ENCODE peak calls at places on chromosome 20, in four cellular contexts. One of them, this sample, is unnamed.

GRCh38 chr20:63577317-63577894 is 3.4 kb upstream of the HELZ2 start:
- DNase-seq in HepG2: no peak
- DNase-seq in K562: no peak
- DNase-seq in GM12892: no peak
- DNase-seq in this sample: no peak

GRCh38 chr20:56676001-56676400 is 46.9 kb downstream of the TFAP2C start:
- DNase-seq in K562: no peak
- DNase-seq in GM12892: no peak
- DNase-seq in HepG2: no peak
- DNase-seq in this sample: no peak

GRCh38 chr20:9051508-9051907 is 17.4 kb upstream of the PLCB4 start:
- DNase-seq in GM12892: no peak
- DNase-seq in HepG2: peak; percentile 43
- DNase-seq in K562: peak; percentile 10
- DNase-seq in this sample: no peak

GRCh38 chr20:33108641-33109040 is 29.2 kb downstream of the BPIFB4 start:
- DNase-seq in HepG2: no peak
- DNase-seq in GM12892: no peak
- DNase-seq in K562: no peak
- DNase-seq in this sample: no peak

GRCh38 chr20:54155736-54156317 is 18.0 kb downstream of the CYP24A1 start:
- DNase-seq in HepG2: no peak
- DNase-seq in K562: no peak
- DNase-seq in GM12892: no peak
- DNase-seq in this sample: no peak

GRCh38 chr20:49563015-49563980 is 4.6 kb downstream of the PTGIS start:
- DNase-seq in HepG2: no peak
- DNase-seq in GM12892: no peak
- DNase-seq in K562: no peak
- DNase-seq in this sample: no peak

GRCh38 chr20:57655812-57656161 is 35.6 kb upstream of the ZBP1 start:
- DNase-seq in K562: no peak
- DNase-seq in HepG2: no peak
- DNase-seq in GM12892: no peak
- DNase-seq in this sample: no peak

GRCh38 chr20:51403465-51404220 is 138.9 kb downstream of the NFATC2 start:
- DNase-seq in GM12892: no peak
- DNase-seq in K562: no peak
- DNase-seq in HepG2: no peak
- DNase-seq in this sample: no peak

GRCh38 chr20:34709044-34709835 is 5.1 kb downstream of the TP53INP2 start:
- DNase-seq in K562: peak; percentile 85
- DNase-seq in HepG2: no peak
- DNase-seq in GM12892: peak; percentile 82
- DNase-seq in this sample: peak; percentile 83
- TF ChIP-seq POLR2A in K562: peak; percentile 69
- TF ChIP-seq POLR2A in HepG2: no peak
- TF ChIP-seq POLR2A in GM12892: peak; percentile 22
- TF ChIP-seq POLR2A in this sample: peak; percentile 51

GRCh38 chr20:35680464-35681183 is 15.9 kb upstream of the CPNE1 start:
- DNase-seq in HepG2: no peak
- DNase-seq in K562: no peak
- DNase-seq in GM12892: no peak
- DNase-seq in this sample: no peak
- TF ChIP-seq POLR2AphosphoS5 in HepG2: no peak
- TF ChIP-seq POLR2AphosphoS5 in K562: no peak
- TF ChIP-seq POLR2AphosphoS5 in GM12892: no peak
- TF ChIP-seq POLR2AphosphoS5 in this sample: no peak

GRCh38 chr20:4684837-4685413 is 36.8 kb upstream of the PRND start:
- DNase-seq in GM12892: no peak
- DNase-seq in HepG2: peak; percentile 63
- DNase-seq in K562: no peak
- DNase-seq in this sample: no peak
- TF ChIP-seq TAF1 in GM12892: no peak
- TF ChIP-seq TAF1 in HepG2: peak; percentile 41
- TF ChIP-seq TAF1 in K562: no peak
- TF ChIP-seq TAF1 in this sample: no peak

DNA sequence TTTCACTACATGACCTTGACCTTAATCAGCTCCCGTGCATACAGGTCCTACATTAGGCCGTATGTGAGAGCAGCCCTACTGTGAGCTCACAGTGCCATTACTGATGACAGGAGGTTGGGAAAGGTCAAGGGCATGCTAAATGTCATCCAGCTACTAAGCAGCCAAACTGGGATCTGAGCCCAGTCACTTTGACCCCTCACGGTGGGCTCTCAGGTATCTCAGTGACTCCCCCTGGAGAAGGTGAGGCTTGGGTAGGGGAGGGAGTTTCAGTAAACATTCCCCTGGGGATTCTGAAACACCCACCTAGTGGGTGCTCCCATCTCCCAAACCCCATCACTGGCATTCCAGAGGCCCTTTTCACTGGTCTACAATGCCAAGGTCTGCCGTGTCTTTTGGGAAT is 61.5 kb downstream of the BFSP1 start:
- DNase-seq in HepG2: no peak
- DNase-seq in K562: no peak
- DNase-seq in GM12892: no peak
- DNase-seq in this sample: no peak
- TF ChIP-seq POLR2A in HepG2: no peak
- TF ChIP-seq POLR2A in K562: no peak
- TF ChIP-seq POLR2A in GM12892: no peak
- TF ChIP-seq POLR2A in this sample: no peak

GRCh38 chr20:23393999-23394775 is 27.1 kb downstream of the NAPB start:
- DNase-seq in K562: no peak
- DNase-seq in GM12892: no peak
- DNase-seq in HepG2: no peak
- DNase-seq in this sample: no peak

GRCh38 chr20:23401051-23401450 is 20.2 kb downstream of the NAPB start:
- DNase-seq in K562: no peak
- DNase-seq in GM12892: no peak
- DNase-seq in HepG2: no peak
- DNase-seq in this sample: no peak

GRCh38 chr20:23396961-23397620 is 24.2 kb downstream of the NAPB start:
- DNase-seq in GM12892: no peak
- DNase-seq in K562: no peak
- DNase-seq in HepG2: no peak
- DNase-seq in this sample: no peak

GRCh38 chr20:23399568-23400241 is 21.6 kb downstream of the NAPB start:
- DNase-seq in GM12892: no peak
- DNase-seq in HepG2: no peak
- DNase-seq in K562: peak; percentile 26
- DNase-seq in this sample: no peak

GRCh38 chr20:23397961-23398360 is 23.3 kb downstream of the NAPB start:
- DNase-seq in K562: no peak
- DNase-seq in GM12892: no peak
- DNase-seq in HepG2: no peak
- DNase-seq in this sample: no peak
- TF ChIP-seq POLR2AphosphoS5 in K562: no peak
- TF ChIP-seq POLR2AphosphoS5 in GM12892: no peak
- TF ChIP-seq POLR2AphosphoS5 in HepG2: no peak
- TF ChIP-seq POLR2AphosphoS5 in this sample: no peak

GRCh38 chr20:45781391-45781931 is 10.2 kb downstream of the WFDC3 start:
- DNase-seq in K562: no peak
- DNase-seq in HepG2: no peak
- DNase-seq in GM12892: no peak
- DNase-seq in this sample: no peak

GRCh38 chr20:45780159-45780558 is 11.5 kb downstream of the WFDC3 start:
- DNase-seq in HepG2: no peak
- DNase-seq in K562: no peak
- DNase-seq in GM12892: no peak
- DNase-seq in this sample: no peak

GRCh38 chr20:45782890-45783289 is 8.8 kb downstream of the WFDC3 start:
- DNase-seq in HepG2: no peak
- DNase-seq in K562: no peak
- DNase-seq in GM12892: no peak
- DNase-seq in this sample: no peak

GRCh38 chr20:45776931-45777330 is 14.8 kb downstream of the WFDC3 start:
- DNase-seq in GM12892: no peak
- DNase-seq in HepG2: no peak
- DNase-seq in K562: no peak
- DNase-seq in this sample: no peak

DNA sequence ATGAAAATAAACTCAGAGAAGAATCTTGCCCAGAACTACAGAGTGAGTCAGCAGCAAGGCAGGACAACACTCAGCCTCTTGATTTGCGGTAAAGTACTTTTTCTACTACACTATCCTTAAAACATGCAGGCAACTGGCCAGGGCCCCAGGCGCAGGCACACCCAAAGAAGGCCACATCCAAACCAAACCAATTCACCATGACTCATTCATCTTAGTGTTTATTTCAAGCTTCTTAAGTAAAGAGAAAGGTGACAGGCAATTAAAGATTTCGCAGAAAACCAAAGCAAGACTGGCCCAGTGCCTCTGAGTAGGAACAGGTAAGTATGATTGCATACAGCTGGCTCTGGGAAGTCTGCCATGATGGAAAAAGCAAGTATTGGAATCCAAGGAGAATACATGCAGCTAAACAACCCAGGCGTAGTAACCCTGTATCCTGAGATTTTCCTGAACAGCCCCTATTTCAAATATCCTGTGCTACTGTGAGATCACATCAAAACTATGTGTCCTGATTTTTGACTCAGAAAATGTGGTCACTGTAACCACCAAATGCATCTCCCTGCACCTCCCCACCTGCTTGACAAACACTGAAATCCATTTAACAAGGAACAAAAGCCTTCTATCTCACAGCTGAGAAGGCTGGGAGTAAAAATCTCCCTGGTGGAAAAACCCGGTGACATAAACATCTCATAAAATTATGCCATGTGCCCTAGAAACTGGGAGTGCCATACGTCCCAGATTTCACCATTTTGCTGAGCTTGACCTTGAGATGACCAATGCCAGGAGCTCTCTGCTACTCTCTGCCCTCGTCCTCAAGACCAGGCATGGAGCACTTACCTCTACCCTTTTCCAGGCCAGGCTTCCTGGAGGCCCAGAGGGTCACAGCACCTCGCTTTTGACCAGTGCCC is 12.4 kb downstream of the WFDC3 start:
- DNase-seq in HepG2: no peak
- DNase-seq in K562: no peak
- DNase-seq in GM12892: no peak
- DNase-seq in this sample: no peak
- TF ChIP-seq TAF1 in HepG2: no peak
- TF ChIP-seq TAF1 in K562: no peak
- TF ChIP-seq TAF1 in GM12892: no peak
- TF ChIP-seq TAF1 in this sample: no peak

DNA sequence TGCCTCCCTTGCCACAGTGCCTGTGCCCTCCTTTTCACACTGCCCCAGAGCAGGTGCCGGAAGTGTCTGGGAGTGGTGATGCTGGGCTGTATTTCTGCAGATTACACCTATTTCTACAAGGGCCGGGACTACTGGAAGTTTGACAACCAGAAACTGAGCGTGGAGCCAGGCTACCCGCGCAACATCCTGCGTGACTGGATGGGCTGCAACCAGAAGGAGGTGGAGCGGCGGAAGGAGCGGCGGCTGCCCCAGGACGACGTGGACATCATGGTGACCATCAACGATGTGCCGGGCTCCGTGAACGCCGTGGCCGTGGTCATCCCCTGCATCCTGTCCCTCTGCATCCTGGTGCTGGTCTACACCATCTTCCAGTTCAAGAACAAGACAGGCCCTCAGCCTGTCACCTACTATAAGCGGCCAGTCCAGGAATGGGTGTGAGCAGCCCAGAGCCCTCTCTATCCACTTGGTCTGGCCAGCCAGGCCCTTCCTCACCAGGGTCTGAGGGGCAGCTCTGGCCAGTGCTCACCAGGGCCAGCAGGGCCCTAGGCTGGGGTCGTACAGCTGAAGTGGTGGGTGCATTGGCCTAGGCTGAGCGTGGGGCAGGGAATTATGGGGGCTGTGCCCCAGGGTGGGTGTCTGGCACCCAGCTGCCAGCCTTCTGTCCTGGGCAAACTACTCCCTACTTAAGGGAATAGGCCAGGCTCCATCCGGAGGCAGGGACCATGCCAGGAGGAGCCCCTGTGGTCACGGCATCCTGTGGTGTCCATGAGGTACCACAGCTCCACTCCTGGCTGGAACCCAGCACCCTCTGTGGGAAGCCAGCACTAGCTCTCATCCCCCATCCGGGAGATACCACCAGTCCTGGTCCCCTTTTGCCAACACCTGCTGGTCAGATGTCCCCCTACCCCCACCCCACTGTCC is 3.5 kb downstream of the MMP24OS start:
- DNase-seq in GM12892: no peak
- DNase-seq in HepG2: no peak
- DNase-seq in K562: no peak
- DNase-seq in this sample: no peak
- TF ChIP-seq POLR2A in GM12892: no peak
- TF ChIP-seq POLR2A in HepG2: peak; percentile 15
- TF ChIP-seq POLR2A in K562: no peak
- TF ChIP-seq POLR2A in this sample: peak; percentile 4

DNA sequence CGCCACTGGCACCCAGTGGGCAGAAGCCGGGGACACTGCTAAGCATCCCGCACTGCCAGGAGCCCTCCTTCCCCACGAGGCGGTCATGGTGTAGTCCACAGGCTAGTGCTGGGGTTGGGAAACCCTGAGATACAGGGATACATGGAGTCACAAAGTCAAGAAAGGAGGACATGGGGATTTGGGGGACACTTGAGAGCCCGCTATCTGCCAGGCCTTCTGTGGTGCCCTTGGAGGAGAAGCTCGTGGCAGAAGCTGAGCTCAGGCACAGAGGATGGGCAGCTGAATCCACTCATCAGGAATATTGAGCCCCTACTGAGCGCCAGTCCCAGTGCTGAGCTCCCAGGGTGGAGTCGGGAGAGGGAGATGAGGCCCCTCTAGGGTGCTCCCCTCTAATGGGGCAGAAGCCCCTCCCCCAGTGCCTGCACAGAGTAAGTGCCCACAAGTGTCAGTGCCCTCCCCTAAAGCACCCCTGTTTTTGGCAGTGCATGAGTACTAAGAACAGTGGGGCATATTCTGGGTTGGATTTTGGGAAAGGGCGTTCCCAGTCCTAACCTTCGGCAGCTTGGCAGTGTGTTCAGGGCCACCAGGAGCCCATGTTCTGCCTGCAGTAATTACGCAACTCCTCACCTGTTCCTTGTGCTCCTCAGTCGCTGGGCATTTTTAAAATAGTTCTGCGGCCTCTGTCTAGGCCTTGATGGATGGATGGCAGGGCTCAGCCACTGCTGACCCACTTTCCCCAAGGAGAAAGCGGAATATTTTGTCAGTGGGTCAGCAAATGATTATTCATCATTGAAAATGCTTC is 25.5 kb upstream of the PHACTR3 start:
- DNase-seq in K562: no peak
- DNase-seq in GM12892: no peak
- DNase-seq in HepG2: no peak
- DNase-seq in this sample: no peak
- TF ChIP-seq POLR2AphosphoS5 in K562: no peak
- TF ChIP-seq POLR2AphosphoS5 in GM12892: no peak
- TF ChIP-seq POLR2AphosphoS5 in HepG2: no peak
- TF ChIP-seq POLR2AphosphoS5 in this sample: no peak